ENCODE peak calls at places on chromosome 21, in eight cellular contexts. J is suprapubic skin, V is ovary, K is HepG2, N is tibial nerve, D is breast epithelium, U is right lobe of liver, B is esophagus squamous epithelium. Y is an unnamed sample.

GRCh38 chr21:37658994-37659458 is 257.2 kb downstream of the KCNJ6 start:
- DNase-seq in J (no peak), V (no peak), K (no peak), N (peak; percentile 49), D (no peak), U (no peak), B (no peak), Y (peak; percentile 59)

GRCh38 chr21:15592271-15592860 is 137.4 kb upstream of the USP25 start:
- DNase-seq in J (no peak), V (no peak), K (peak; percentile 44), N (peak; percentile 49), D (no peak), U (no peak), B (no peak), Y (no peak)

GRCh38 chr21:43731891-43732711 is 13.2 kb downstream of the PDXK start:
- DNase-seq in J (no peak), V (peak; percentile 16), K (no peak), N (peak; percentile 50), D (no peak), U (no peak), B (no peak), Y (no peak)

GRCh38 chr21:38988211-38989096 is 182.7 kb downstream of the ETS2 start:
- DNase-seq in J (no peak), V (no peak), K (no peak), N (no peak), D (no peak), U (no peak), B (no peak), Y (no peak)

GRCh38 chr21:37071561-37072238 is 1.2 kb downstream of the PIGP start:
- DNase-seq in J (peak; percentile 91), V (peak; percentile 68), K (no peak), N (peak; percentile 72), D (peak; percentile 72), U (no peak), B (no peak), Y (peak; percentile 88)

GRCh38 chr21:21688877-21689276 is 690.7 kb downstream of the NCAM2 start:
- DNase-seq in J (no peak), V (no peak), K (no peak), N (no peak), D (no peak), U (no peak), B (no peak), Y (peak; percentile 56)

GRCh38 chr21:14880922-14881321 is 183.9 kb downstream of the NRIP1 start:
- DNase-seq in J (no peak), V (no peak), K (no peak), N (no peak), D (no peak), U (no peak), B (no peak), Y (no peak)

GRCh38 chr21:29149771-29150425 is 19.5 kb downstream of the MAP3K7CL start:
- DNase-seq in J (no peak), V (no peak), K (no peak), N (no peak), D (no peak), U (no peak), B (no peak), Y (no peak)

GRCh38 chr21:39037807-39038405 is 145.3 kb downstream of the PSMG1 start:
- DNase-seq in J (no peak), V (no peak), K (no peak), N (no peak), D (no peak), U (no peak), B (no peak), Y (no peak)

GRCh38 chr21:28421716-28422480 is 570.8 kb downstream of the LTN1 start:
- DNase-seq in J (no peak), V (no peak), K (no peak), N (peak; percentile 32), D (no peak), U (no peak), B (no peak), Y (no peak)

GRCh38 chr21:23921670-23922418 is 1685.4 kb downstream of the MRPL39 start:
- DNase-seq in J (no peak), V (no peak), K (no peak), N (no peak), D (no peak), U (no peak), B (no peak), Y (no peak)
- H3K27ac ChIP-seq in J (no peak overlapping the region), V (no peak overlapping the region), K (no peak overlapping the region), N (no peak overlapping the region), D (no peak overlapping the region), U (no peak overlapping the region), B (no peak overlapping the region), Y (no peak overlapping the region)

DNA sequence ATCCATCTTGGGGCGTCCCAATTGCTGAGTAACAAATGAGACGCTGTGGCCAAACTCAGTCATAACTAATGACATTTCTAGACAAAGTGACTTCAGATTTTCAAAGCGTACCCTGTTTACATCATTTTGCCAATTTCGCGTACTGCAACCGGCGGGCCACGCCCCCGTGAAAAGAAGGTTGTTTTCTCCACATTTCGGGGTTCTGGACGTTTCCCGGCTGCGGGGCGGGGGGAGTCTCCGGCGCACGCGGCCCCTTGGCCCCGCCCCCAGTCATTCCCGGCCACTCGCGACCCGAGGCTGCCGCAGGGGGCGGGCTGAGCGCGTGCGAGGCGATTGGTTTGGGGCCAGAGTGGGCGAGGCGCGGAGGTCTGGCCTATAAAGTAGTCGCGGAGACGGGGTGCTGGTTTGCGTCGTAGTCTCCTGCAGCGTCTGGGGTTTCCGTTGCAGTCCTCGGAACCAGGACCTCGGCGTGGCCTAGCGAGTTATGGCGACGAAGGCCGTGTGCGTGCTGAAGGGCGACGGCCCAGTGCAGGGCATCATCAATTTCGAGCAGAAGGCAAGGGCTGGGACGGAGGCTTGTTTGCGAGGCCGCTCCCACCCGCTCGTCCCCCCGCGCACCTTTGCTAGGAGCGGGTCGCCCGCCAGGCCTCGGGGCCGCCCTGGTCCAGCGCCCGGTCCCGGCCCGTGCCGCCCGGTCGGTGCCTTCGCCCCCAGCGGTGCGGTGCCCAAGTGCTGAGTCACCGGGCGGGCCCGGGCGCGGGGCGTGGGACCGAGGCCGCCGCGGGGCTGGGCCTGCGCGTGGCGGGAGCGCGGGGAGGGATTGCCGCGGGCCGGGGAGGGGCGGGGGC is at the start of gene SOD1:
- DNase-seq in J (peak; percentile 96), V (peak; percentile 96), K (peak; percentile 85), N (peak; percentile 91), D (peak; percentile 96), U (peak; percentile 97), B (peak; percentile 80), Y (peak; percentile 96)
- TF ChIP-seq POLR2A in J (peak; percentile 31), V (peak; percentile 79), K (peak; percentile 100), N (peak; percentile 78), D (peak; percentile 69), U (peak; percentile 94), B (no peak), Y (peak; percentile 95)

DNA sequence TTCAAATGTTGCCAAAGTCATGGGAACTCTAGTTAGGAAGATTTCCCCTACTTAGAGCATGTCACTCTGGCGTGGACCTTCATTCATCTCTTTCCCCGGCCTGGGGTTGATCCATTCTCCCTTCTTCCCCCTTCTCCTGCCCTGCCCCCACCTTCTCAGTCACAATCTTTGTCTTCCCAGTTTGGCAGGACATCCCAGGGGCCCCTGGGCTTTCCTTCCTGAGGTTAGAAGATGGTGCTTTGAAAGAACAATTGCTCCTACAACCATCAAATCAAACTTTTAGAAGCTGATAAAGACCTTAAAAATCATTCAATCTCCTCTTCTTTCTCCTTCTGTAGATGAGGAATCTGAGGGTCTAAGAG is 177.4 kb downstream of the CLIC6 start:
- DNase-seq in J (peak; percentile 73), V (no peak), K (no peak), N (no peak), D (no peak), U (no peak), B (no peak), Y (no peak)
- H3K27ac ChIP-seq in J (peak overlapping the region; percentile 74), V (no peak overlapping the region), K (no peak overlapping the region), N (no peak overlapping the region), D (peak overlapping the region; percentile 76), U (no peak overlapping the region), B (peak overlapping the region; percentile 71), Y (peak overlapping the region; percentile 56)

GRCh38 chr21:34511154-34511553 is 856 bp downstream of the KCNE1 start:
- DNase-seq in J (no peak), V (no peak), K (no peak), N (no peak), D (no peak), U (no peak), B (no peak), Y (no peak)

GRCh38 chr21:34511787-34512451 is at the start of gene KCNE1:
- DNase-seq in J (no peak), V (no peak), K (no peak), N (peak; percentile 77), D (no peak), U (peak; percentile 89), B (no peak), Y (peak; percentile 46)

GRCh38 chr21:34514576-34515135 is 2.6 kb upstream of the KCNE1 start:
- DNase-seq in J (no peak), V (no peak), K (no peak), N (no peak), D (no peak), U (no peak), B (no peak), Y (no peak)

GRCh38 chr21:34510148-34511142 is 1.6 kb downstream of the KCNE1 start:
- DNase-seq in J (no peak), V (no peak), K (peak; percentile 67), N (peak; percentile 69), D (peak; percentile 62), U (peak; percentile 90), B (no peak), Y (peak; percentile 75)

DNA sequence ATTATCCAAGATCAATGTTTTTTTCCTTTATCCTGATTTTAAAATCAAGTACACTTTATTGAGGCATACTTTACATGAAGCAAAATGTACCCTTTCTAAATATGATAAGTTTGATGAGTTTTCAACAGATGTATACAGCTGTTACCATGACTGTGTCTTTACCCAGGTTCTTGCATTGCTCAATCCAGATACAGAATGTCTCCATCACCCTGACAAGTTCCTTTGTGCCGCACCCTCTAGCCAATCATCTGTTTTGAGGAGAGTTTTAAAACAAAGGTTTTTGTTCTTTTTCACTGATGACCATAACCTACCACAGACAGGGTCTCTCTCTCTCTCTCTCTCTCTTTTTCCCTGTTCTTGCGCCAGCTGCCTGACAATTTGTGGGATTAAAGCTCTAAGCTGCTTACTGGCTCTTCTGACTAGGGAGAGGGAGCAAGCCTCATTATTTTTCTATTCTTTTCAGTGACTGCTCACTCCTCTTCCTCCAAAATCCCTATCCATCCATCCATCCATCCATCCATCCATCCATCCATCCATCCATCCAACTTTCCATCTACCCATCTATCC is 1.2 kb upstream of the KCNE1 start:
- DNase-seq in J (no peak), V (no peak), K (no peak), N (no peak), D (no peak), U (no peak), B (no peak), Y (no peak)
- TF ChIP-seq POLR2A in J (no peak), V (no peak), K (no peak), N (no peak), D (no peak), U (no peak), B (no peak), Y (no peak)

DNA sequence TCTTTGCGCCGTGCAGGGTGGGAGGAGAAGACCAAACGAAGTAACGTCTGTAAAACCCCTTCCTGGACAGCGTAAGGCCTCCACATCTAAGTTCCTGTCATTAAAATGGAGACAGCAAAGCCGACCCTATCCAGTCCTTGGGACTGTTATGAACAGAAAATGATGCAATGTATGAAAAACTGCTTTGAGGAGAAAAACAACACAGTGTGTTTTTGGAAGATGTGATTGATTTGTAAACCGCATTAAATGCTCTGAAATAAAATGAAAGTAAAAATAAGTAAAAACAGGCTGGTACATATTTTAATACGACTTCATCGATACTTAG is 827 bp upstream of the URB1 start:
- DNase-seq in J (no peak), V (no peak), K (no peak), N (no peak), D (no peak), U (no peak), B (no peak), Y (no peak)
- H3K27ac ChIP-seq in J (peak overlapping the region; percentile 83), V (no peak overlapping the region), K (peak overlapping the region; percentile 89), N (peak overlapping the region; percentile 63), D (peak overlapping the region; percentile 91), U (no peak overlapping the region), B (peak overlapping the region; percentile 93), Y (no peak overlapping the region)

GRCh38 chr21:41764558-41765392 is 2.1 kb downstream of the RIPK4 start:
- DNase-seq in J (no peak), V (no peak), K (peak; percentile 82), N (no peak), D (no peak), U (no peak), B (no peak), Y (no peak)
- TF ChIP-seq POLR2A in J (no peak), V (no peak), K (no peak), N (no peak), D (no peak), U (no peak), B (no peak), Y (no peak)